ENCODE peak calls at places on chromosomes 12 and 14, in ten cellular contexts. S, W, I, H, B, D, U, O, Q and T are unnamed samples.

GRCh38 chr12:30794591-30795409 is 40.0 kb upstream of the CAPRIN2 start:
- DNase-seq in S (no peak), W (no peak), I (peak), H (no peak), B (no peak), D (no peak), U (peak), O (peak), Q (no peak), T (no peak)

GRCh38 chr12:130919115-130919514 is 34.6 kb upstream of the ADGRD1 start:
- DNase-seq in S (no peak), W (no peak), I (no peak), H (no peak), B (no peak), D (no peak), U (no peak), O (no peak), Q (no peak), T (no peak)

GRCh38 chr14:28356819-28357218 is 409.8 kb upstream of the FOXG1 start:
- DNase-seq in S (no peak), W (no peak), I (no peak), H (no peak), B (no peak), D (no peak), U (no peak), O (no peak), Q (no peak), T (no peak)

GRCh38 chr12:21328578-21328977 is 6.1 kb downstream of the SLCO1A2 start:
- DNase-seq in S (no peak), W (no peak), I (no peak), H (no peak), B (no peak), D (no peak), U (no peak), O (no peak), Q (no peak), T (no peak)

GRCh38 chr12:110340706-110341105 is 59.7 kb downstream of the ATP2A2 start:
- DNase-seq in S (no peak), W (no peak), I (no peak), H (no peak), B (no peak), D (no peak), U (no peak), O (no peak), Q (no peak), T (no peak)

GRCh38 chr12:131362290-131363211 is 348.3 kb upstream of the SFSWAP start:
- DNase-seq in S (no peak), W (no peak), I (no peak), H (no peak), B (no peak), D (no peak), U (no peak), O (no peak), Q (no peak), T (no peak)

GRCh38 chr14:104316723-104317499 is 178.5 kb downstream of the KIF26A start:
- DNase-seq in S (no peak), W (no peak), I (no peak), H (no peak), B (no peak), D (no peak), U (no peak), O (no peak), Q (peak), T (no peak)

GRCh38 chr12:108855284-108856169 is 1.9 kb downstream of the SSH1 start:
- DNase-seq in S (no peak), W (no peak), I (no peak), H (no peak), B (no peak), D (no peak), U (no peak), O (no peak), Q (no peak), T (no peak)

GRCh38 chr12:102965281-102966155 is 8.0 kb downstream of the ASCL1 start:
- DNase-seq in S (peak), W (no peak), I (no peak), H (no peak), B (no peak), D (no peak), U (no peak), O (no peak), Q (no peak), T (no peak)

GRCh38 chr14:100864960-100865681 is 38.4 kb downstream of the RTL1 start:
- DNase-seq in S (no peak), W (no peak), I (no peak), H (no peak), B (no peak), D (no peak), U (no peak), O (no peak), Q (no peak), T (no peak)

GRCh38 chr12:58416211-58416610 is 474.8 kb downstream of the ATP23 start:
- DNase-seq in S (no peak), W (no peak), I (no peak), H (no peak), B (no peak), D (no peak), U (peak), O (no peak), Q (no peak), T (no peak)